ENCODE peak calls at places on chromosomes 13 and 19, in four cellular contexts. One of them, this sample, is unnamed.

GRCh38 chr13:48976677-48977625 is 1.2 kb downstream of the FNDC3A start:
- DNase-seq in Panc1: no peak
- DNase-seq in H7: no peak
- DNase-seq in adrenal gland: no peak
- DNase-seq in this sample: no peak

GRCh38 chr19:15595069-15595468 is 19.9 kb upstream of the CYP4F8 start:
- DNase-seq in Panc1: no peak
- DNase-seq in H7: no peak
- DNase-seq in adrenal gland: peak; percentile 11
- DNase-seq in this sample: peak; percentile 14

GRCh38 chr19:2567580-2567979 is 91.7 kb downstream of the GADD45B start:
- DNase-seq in Panc1: no peak
- DNase-seq in H7: peak; percentile 23
- DNase-seq in adrenal gland: peak; percentile 76
- DNase-seq in this sample: no peak

GRCh38 chr13:73913043-73913740 is 221.0 kb downstream of the KLF12 start:
- DNase-seq in Panc1: no peak
- DNase-seq in H7: no peak
- DNase-seq in adrenal gland: no peak
- DNase-seq in this sample: no peak

GRCh38 chr19:6002591-6002990 is 24.7 kb upstream of the RANBP3 start:
- DNase-seq in Panc1: no peak
- DNase-seq in H7: no peak
- DNase-seq in adrenal gland: no peak
- DNase-seq in this sample: no peak

GRCh38 chr19:29457413-29457812 is 68.4 kb upstream of the VSTM2B start:
- DNase-seq in Panc1: no peak
- DNase-seq in H7: no peak
- DNase-seq in adrenal gland: no peak
- DNase-seq in this sample: no peak

GRCh38 chr19:38209671-38210457 is 14.2 kb downstream of the DPF1 start:
- DNase-seq in Panc1: no peak
- DNase-seq in H7: peak; percentile 91
- DNase-seq in adrenal gland: peak; percentile 78
- DNase-seq in this sample: peak; percentile 41

GRCh38 chr13:46698015-46698414 is 98.9 kb downstream of the ESD start:
- DNase-seq in Panc1: no peak
- DNase-seq in H7: no peak
- DNase-seq in adrenal gland: peak; percentile 88
- DNase-seq in this sample: peak; percentile 75

DNA sequence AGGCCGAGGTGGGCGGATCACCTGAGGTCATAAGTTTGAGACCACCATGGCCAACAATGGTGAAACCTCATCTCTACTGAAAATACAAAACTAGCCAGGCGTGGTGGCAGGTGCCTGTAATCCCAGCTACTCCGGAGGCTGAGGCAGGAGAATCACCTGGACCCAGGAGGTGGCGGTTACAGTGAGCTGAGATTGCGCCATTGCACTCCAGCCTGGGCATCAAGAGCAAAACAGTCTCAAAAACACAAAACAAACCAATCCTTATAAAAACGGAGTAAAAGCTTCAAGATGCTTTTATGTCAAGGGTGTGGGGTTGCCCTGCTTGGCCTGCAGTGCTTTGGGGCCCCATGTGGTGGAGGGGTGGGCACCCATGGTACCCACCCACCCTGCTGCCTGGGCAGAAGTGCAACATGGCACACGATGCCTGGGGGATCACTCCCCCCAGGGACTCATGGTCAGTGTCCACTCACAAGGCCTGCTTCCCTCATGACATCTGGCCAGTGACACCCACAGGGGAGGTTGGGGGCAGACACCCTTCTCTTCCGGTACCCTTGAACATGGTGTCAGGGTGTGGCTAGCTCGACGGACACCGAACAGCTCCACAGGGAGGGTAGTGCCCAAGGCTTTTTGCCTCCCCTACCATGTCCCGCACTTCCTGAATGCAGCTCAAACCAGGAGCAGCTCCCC is 7.4 kb downstream of the ACP4 start:
- DNase-seq in Panc1: no peak
- DNase-seq in H7: no peak
- DNase-seq in adrenal gland: no peak
- DNase-seq in this sample: no peak
- H3K36me3 ChIP-seq in Panc1: peaks cover 3% of the 10 kb centered on the region
- H3K36me3 ChIP-seq in H7: peaks cover 38% of the 10 kb centered on the region
- H3K36me3 ChIP-seq in adrenal gland: peaks cover 24% of the 10 kb centered on the region
- H3K36me3 ChIP-seq in this sample: peaks cover 11% of the 10 kb centered on the region

GRCh38 chr19:57350877-57351805 is at the start of gene ZNF304:
- DNase-seq in Panc1: peak; percentile 86
- DNase-seq in H7: peak; percentile 93
- DNase-seq in adrenal gland: peak; percentile 98
- DNase-seq in this sample: peak; percentile 87

GRCh38 chr19:57348136-57348535 is 2.9 kb upstream of the ZNF304 start:
- DNase-seq in Panc1: no peak
- DNase-seq in H7: no peak
- DNase-seq in adrenal gland: no peak
- DNase-seq in this sample: no peak

GRCh38 chr19:57357406-57357805 is 5.9 kb upstream of the TRAPPC2B start:
- DNase-seq in Panc1: no peak
- DNase-seq in H7: no peak
- DNase-seq in adrenal gland: no peak
- DNase-seq in this sample: no peak

GRCh38 chr19:57355916-57356315 is 4.8 kb downstream of the ZNF304 start:
- DNase-seq in Panc1: no peak
- DNase-seq in H7: no peak
- DNase-seq in adrenal gland: no peak
- DNase-seq in this sample: no peak

DNA sequence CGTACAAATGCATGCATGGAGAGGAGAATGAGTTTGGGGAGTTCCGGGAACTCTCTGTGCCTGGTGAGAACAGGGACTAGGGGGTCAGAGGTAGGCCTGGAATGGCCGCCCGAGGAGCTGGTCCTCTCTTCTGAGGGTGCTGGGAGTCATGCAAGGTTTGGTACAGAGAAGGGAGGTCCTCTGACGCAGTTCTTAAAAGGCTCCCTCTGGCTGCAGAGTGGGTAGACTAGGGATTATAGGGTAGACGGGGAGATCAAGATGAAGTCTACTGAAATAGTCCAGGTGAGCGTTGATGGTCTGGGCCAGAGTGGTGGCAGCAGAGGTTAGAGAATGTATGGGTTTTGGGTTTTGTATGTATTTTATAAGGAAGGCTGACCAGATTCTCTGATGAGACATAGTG is 796 bp downstream of the ZNF304 start:
- DNase-seq in Panc1: no peak
- DNase-seq in H7: peak; percentile 19
- DNase-seq in adrenal gland: no peak
- DNase-seq in this sample: no peak
- H3K4me3 ChIP-seq in Panc1: peak overlapping the region; percentile 87
- H3K4me3 ChIP-seq in H7: peak overlapping the region; percentile 93
- H3K4me3 ChIP-seq in adrenal gland: peak overlapping the region; percentile 85
- H3K4me3 ChIP-seq in this sample: peak overlapping the region; percentile 50

GRCh38 chr19:9667898-9668297 is 7.0 kb downstream of the ZNF562 start:
- DNase-seq in Panc1: no peak
- DNase-seq in H7: no peak
- DNase-seq in adrenal gland: no peak
- DNase-seq in this sample: no peak
- H3K36me3 ChIP-seq in Panc1: no peaks in the 10 kb centered on the region
- H3K36me3 ChIP-seq in H7: no peaks in the 10 kb centered on the region
- H3K36me3 ChIP-seq in adrenal gland: no peaks in the 10 kb centered on the region
- H3K36me3 ChIP-seq in this sample: no peaks in the 10 kb centered on the region

GRCh38 chr13:45518525-45519235 is 53.9 kb downstream of the COG3 start:
- DNase-seq in Panc1: no peak
- DNase-seq in H7: no peak
- DNase-seq in adrenal gland: no peak
- DNase-seq in this sample: no peak
- H3K4me3 ChIP-seq in Panc1: no peak overlapping the region
- H3K4me3 ChIP-seq in H7: no peak overlapping the region
- H3K4me3 ChIP-seq in adrenal gland: no peak overlapping the region
- H3K4me3 ChIP-seq in this sample: no peak overlapping the region

DNA sequence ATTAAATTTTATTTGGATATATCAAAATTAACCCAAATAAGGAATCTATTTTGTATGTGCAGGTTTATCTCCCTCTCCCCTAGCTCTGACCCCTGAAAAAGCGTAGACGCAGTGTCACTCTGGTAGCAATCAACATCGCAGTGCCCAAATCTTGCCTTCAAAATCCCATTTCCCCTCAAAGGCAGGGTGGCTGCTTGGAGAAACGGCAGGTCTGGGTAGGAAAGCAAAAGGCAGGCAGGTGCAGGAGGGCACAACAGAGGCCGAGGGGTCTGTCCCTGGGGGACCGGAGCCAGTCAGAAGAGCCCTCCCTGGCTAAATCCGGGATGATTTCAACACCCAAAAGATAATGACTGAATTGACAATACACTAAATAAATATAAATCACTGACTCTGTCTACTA is 41.9 kb downstream of the NAXD start:
- DNase-seq in Panc1: no peak
- DNase-seq in H7: no peak
- DNase-seq in adrenal gland: no peak
- DNase-seq in this sample: no peak
- H3K36me3 ChIP-seq in Panc1: no peaks in the 10 kb centered on the region
- H3K36me3 ChIP-seq in H7: peaks cover 3% of the 10 kb centered on the region
- H3K36me3 ChIP-seq in adrenal gland: peaks cover 5% of the 10 kb centered on the region
- H3K36me3 ChIP-seq in this sample: no peaks in the 10 kb centered on the region

GRCh38 chr19:18919086-18919894 is at the start of the genes COPE and DDX49:
- DNase-seq in Panc1: peak; percentile 97
- DNase-seq in H7: peak; percentile 100
- DNase-seq in adrenal gland: peak; percentile 100
- DNase-seq in this sample: peak; percentile 97

GRCh38 chr19:18922228-18922985 is 2.9 kb downstream of the DDX49 start:
- DNase-seq in Panc1: no peak
- DNase-seq in H7: no peak
- DNase-seq in adrenal gland: no peak
- DNase-seq in this sample: no peak

GRCh38 chr19:18920400-18920799 is 885 bp downstream of the DDX49 start:
- DNase-seq in Panc1: no peak
- DNase-seq in H7: no peak
- DNase-seq in adrenal gland: no peak
- DNase-seq in this sample: no peak

GRCh38 chr19:18921593-18921992 is 2.1 kb downstream of the DDX49 start:
- DNase-seq in Panc1: no peak
- DNase-seq in H7: no peak
- DNase-seq in adrenal gland: no peak
- DNase-seq in this sample: no peak

DNA sequence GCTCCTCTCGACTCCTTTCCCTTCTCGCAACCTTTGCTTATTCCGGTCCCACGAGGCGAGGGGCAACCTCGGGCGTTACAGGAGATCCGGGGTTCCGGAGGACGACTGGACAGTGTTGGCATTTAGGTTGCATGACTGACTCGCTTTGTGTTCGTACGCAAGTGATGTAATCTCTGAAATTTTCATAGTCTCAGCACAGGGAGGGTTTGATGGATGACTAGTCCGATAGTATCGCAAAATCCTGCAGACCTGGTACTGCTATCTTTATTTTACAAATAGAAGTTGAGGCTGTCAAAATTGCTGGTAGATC is 335 bp downstream of the DDX49 start:
- DNase-seq in Panc1: no peak
- DNase-seq in H7: no peak
- DNase-seq in adrenal gland: no peak
- DNase-seq in this sample: no peak
- H3K4me3 ChIP-seq in Panc1: peak overlapping the region; percentile 87
- H3K4me3 ChIP-seq in H7: peak overlapping the region; percentile 91
- H3K4me3 ChIP-seq in adrenal gland: peak overlapping the region; percentile 80
- H3K4me3 ChIP-seq in this sample: peak overlapping the region; percentile 67

GRCh38 chr19:51699170-51699569 is 6.0 kb downstream of the SPACA6 start:
- DNase-seq in Panc1: no peak
- DNase-seq in H7: no peak
- DNase-seq in adrenal gland: no peak
- DNase-seq in this sample: no peak

GRCh38 chr19:51695702-51696315 is 2.7 kb downstream of the SPACA6 start:
- DNase-seq in Panc1: no peak
- DNase-seq in H7: no peak
- DNase-seq in adrenal gland: peak; percentile 42
- DNase-seq in this sample: no peak

GRCh38 chr19:51696606-51697005 is 3.5 kb downstream of the SPACA6 start:
- DNase-seq in Panc1: no peak
- DNase-seq in H7: no peak
- DNase-seq in adrenal gland: peak; percentile 45
- DNase-seq in this sample: no peak

GRCh38 chr19:51698296-51698695 is 5.2 kb downstream of the SPACA6 start:
- DNase-seq in Panc1: no peak
- DNase-seq in H7: no peak
- DNase-seq in adrenal gland: peak; percentile 54
- DNase-seq in this sample: no peak

GRCh38 chr19:51697169-51697776 is 4.1 kb downstream of the SPACA6 start:
- DNase-seq in Panc1: no peak
- DNase-seq in H7: no peak
- DNase-seq in adrenal gland: peak; percentile 51
- DNase-seq in this sample: no peak
- H3K36me3 ChIP-seq in Panc1: no peaks in the 10 kb centered on the region
- H3K36me3 ChIP-seq in H7: peaks cover 3% of the 10 kb centered on the region
- H3K36me3 ChIP-seq in adrenal gland: peaks cover 72% of the 10 kb centered on the region
- H3K36me3 ChIP-seq in this sample: no peaks in the 10 kb centered on the region

GRCh38 chr19:13102416-13102665 is 317 bp downstream of the LYL1 start:
- DNase-seq in Panc1: no peak
- DNase-seq in H7: no peak
- DNase-seq in adrenal gland: no peak
- DNase-seq in this sample: no peak

GRCh38 chr19:13103961-13104847 is 1.5 kb upstream of the LYL1 start:
- DNase-seq in Panc1: no peak
- DNase-seq in H7: peak; percentile 97
- DNase-seq in adrenal gland: peak; percentile 80
- DNase-seq in this sample: peak; percentile 44

GRCh38 chr19:13102666-13103584 is at the start of gene LYL1:
- DNase-seq in Panc1: no peak
- DNase-seq in H7: peak; percentile 95
- DNase-seq in adrenal gland: peak; percentile 83
- DNase-seq in this sample: peak; percentile 55

GRCh38 chr19:13104848-13105646 is 2.4 kb upstream of the LYL1 start:
- DNase-seq in Panc1: no peak
- DNase-seq in H7: peak; percentile 64
- DNase-seq in adrenal gland: no peak
- DNase-seq in this sample: no peak

DNA sequence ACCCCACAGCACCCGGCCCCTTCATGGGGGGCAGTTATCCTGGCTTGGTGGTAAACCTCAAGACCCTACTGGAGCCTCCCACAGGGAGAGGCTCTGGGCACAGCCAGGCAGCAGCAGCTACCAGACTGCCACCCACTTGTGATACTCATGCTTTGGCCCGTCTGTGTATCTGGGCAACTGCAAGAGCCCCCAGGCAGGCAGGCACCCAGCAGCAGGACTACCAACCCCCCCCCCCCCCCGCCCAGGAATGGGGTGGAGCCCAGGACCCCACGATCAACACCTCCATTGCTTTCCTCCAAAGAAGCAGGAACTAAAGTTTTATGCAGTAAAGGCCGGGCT is 896 bp upstream of the LYL1 start:
- DNase-seq in Panc1: no peak
- DNase-seq in H7: no peak
- DNase-seq in adrenal gland: no peak
- DNase-seq in this sample: no peak
- H3K4me3 ChIP-seq in Panc1: no peak overlapping the region
- H3K4me3 ChIP-seq in H7: no peak overlapping the region
- H3K4me3 ChIP-seq in adrenal gland: no peak overlapping the region
- H3K4me3 ChIP-seq in this sample: no peak overlapping the region